ENCODE peak calls at places on chromosomes 3 and 15, in six cellular contexts. One of them, this sample, is unnamed.

GRCh38 chr3:70982274-70982673 is 601.3 kb downstream of the FOXP1 start:
- DNase-seq in adrenal gland: no peak
- DNase-seq in stimulated activated CD4-positive, alpha-beta T cell treated with anti-CD3 and anti-CD28 coated beads, Interleukin-4, amount 100 ng/mL, for 48 hours: no peak
- DNase-seq in SK-N-SH: no peak
- DNase-seq in endodermal cell: no peak
- DNase-seq in activated CD8-positive, alpha-beta memory T cell treated with anti-CD3 and anti-CD28 coated beads, Interleukin-2, amount 50 U/mL, for 48 hours: no peak
- DNase-seq in this sample: no peak

GRCh38 chr3:48186993-48187578 is 1.1 kb downstream of the CDC25A start:
- DNase-seq in endodermal cell: no peak
- DNase-seq in activated CD8-positive, alpha-beta memory T cell treated with anti-CD3 and anti-CD28 coated beads, Interleukin-2, amount 50 U/mL, for 48 hours: no peak
- DNase-seq in adrenal gland: no peak
- DNase-seq in SK-N-SH: no peak
- DNase-seq in stimulated activated CD4-positive, alpha-beta T cell treated with anti-CD3 and anti-CD28 coated beads, Interleukin-4, amount 100 ng/mL, for 48 hours: no peak
- DNase-seq in this sample: no peak

GRCh38 chr15:48984811-48985352 is 21.2 kb upstream of the SHC4 start:
- DNase-seq in SK-N-SH: no peak
- DNase-seq in endodermal cell: no peak
- DNase-seq in activated CD8-positive, alpha-beta memory T cell treated with anti-CD3 and anti-CD28 coated beads, Interleukin-2, amount 50 U/mL, for 48 hours: no peak
- DNase-seq in adrenal gland: no peak
- DNase-seq in stimulated activated CD4-positive, alpha-beta T cell treated with anti-CD3 and anti-CD28 coated beads, Interleukin-4, amount 100 ng/mL, for 48 hours: no peak
- DNase-seq in this sample: no peak

GRCh38 chr3:63791974-63792373 is 27.1 kb upstream of the C3orf49 start:
- DNase-seq in stimulated activated CD4-positive, alpha-beta T cell treated with anti-CD3 and anti-CD28 coated beads, Interleukin-4, amount 100 ng/mL, for 48 hours: no peak
- DNase-seq in adrenal gland: no peak
- DNase-seq in activated CD8-positive, alpha-beta memory T cell treated with anti-CD3 and anti-CD28 coated beads, Interleukin-2, amount 50 U/mL, for 48 hours: no peak
- DNase-seq in endodermal cell: no peak
- DNase-seq in SK-N-SH: no peak
- DNase-seq in this sample: no peak

GRCh38 chr3:187520027-187520945 is 149.9 kb downstream of the SST start:
- DNase-seq in SK-N-SH: no peak
- DNase-seq in activated CD8-positive, alpha-beta memory T cell treated with anti-CD3 and anti-CD28 coated beads, Interleukin-2, amount 50 U/mL, for 48 hours: no peak
- DNase-seq in endodermal cell: no peak
- DNase-seq in stimulated activated CD4-positive, alpha-beta T cell treated with anti-CD3 and anti-CD28 coated beads, Interleukin-4, amount 100 ng/mL, for 48 hours: no peak
- DNase-seq in adrenal gland: no peak
- DNase-seq in this sample: no peak

GRCh38 chr15:71319935-71320334 is 204.7 kb downstream of the THSD4 start:
- DNase-seq in endodermal cell: peak; percentile 2
- DNase-seq in stimulated activated CD4-positive, alpha-beta T cell treated with anti-CD3 and anti-CD28 coated beads, Interleukin-4, amount 100 ng/mL, for 48 hours: no peak
- DNase-seq in adrenal gland: no peak
- DNase-seq in SK-N-SH: no peak
- DNase-seq in activated CD8-positive, alpha-beta memory T cell treated with anti-CD3 and anti-CD28 coated beads, Interleukin-2, amount 50 U/mL, for 48 hours: no peak
- DNase-seq in this sample: no peak

GRCh38 chr3:179046497-179047353 is 24.9 kb downstream of the ZMAT3 start:
- DNase-seq in adrenal gland: no peak
- DNase-seq in SK-N-SH: no peak
- DNase-seq in activated CD8-positive, alpha-beta memory T cell treated with anti-CD3 and anti-CD28 coated beads, Interleukin-2, amount 50 U/mL, for 48 hours: no peak
- DNase-seq in stimulated activated CD4-positive, alpha-beta T cell treated with anti-CD3 and anti-CD28 coated beads, Interleukin-4, amount 100 ng/mL, for 48 hours: no peak
- DNase-seq in endodermal cell: no peak
- DNase-seq in this sample: no peak

GRCh38 chr3:178155521-178155920 is 380.7 kb upstream of the KCNMB2 start:
- DNase-seq in stimulated activated CD4-positive, alpha-beta T cell treated with anti-CD3 and anti-CD28 coated beads, Interleukin-4, amount 100 ng/mL, for 48 hours: no peak
- DNase-seq in endodermal cell: no peak
- DNase-seq in SK-N-SH: no peak
- DNase-seq in adrenal gland: no peak
- DNase-seq in activated CD8-positive, alpha-beta memory T cell treated with anti-CD3 and anti-CD28 coated beads, Interleukin-2, amount 50 U/mL, for 48 hours: no peak
- DNase-seq in this sample: no peak

GRCh38 chr3:48832691-48833090 is 15.0 kb downstream of the PRKAR2A start:
- DNase-seq in stimulated activated CD4-positive, alpha-beta T cell treated with anti-CD3 and anti-CD28 coated beads, Interleukin-4, amount 100 ng/mL, for 48 hours: no peak
- DNase-seq in endodermal cell: no peak
- DNase-seq in activated CD8-positive, alpha-beta memory T cell treated with anti-CD3 and anti-CD28 coated beads, Interleukin-2, amount 50 U/mL, for 48 hours: no peak
- DNase-seq in SK-N-SH: no peak
- DNase-seq in adrenal gland: no peak
- DNase-seq in this sample: no peak

GRCh38 chr15:38134252-38134651 is 118.4 kb upstream of the SPRED1 start:
- DNase-seq in adrenal gland: peak; percentile 46
- DNase-seq in stimulated activated CD4-positive, alpha-beta T cell treated with anti-CD3 and anti-CD28 coated beads, Interleukin-4, amount 100 ng/mL, for 48 hours: no peak
- DNase-seq in endodermal cell: no peak
- DNase-seq in SK-N-SH: no peak
- DNase-seq in activated CD8-positive, alpha-beta memory T cell treated with anti-CD3 and anti-CD28 coated beads, Interleukin-2, amount 50 U/mL, for 48 hours: no peak
- DNase-seq in this sample: no peak

GRCh38 chr3:46359748-46360509 is 6.0 kb downstream of the CCR2 start:
- DNase-seq in SK-N-SH: no peak
- DNase-seq in adrenal gland: no peak
- DNase-seq in activated CD8-positive, alpha-beta memory T cell treated with anti-CD3 and anti-CD28 coated beads, Interleukin-2, amount 50 U/mL, for 48 hours: no peak
- DNase-seq in endodermal cell: no peak
- DNase-seq in stimulated activated CD4-positive, alpha-beta T cell treated with anti-CD3 and anti-CD28 coated beads, Interleukin-4, amount 100 ng/mL, for 48 hours: no peak
- DNase-seq in this sample: no peak

GRCh38 chr15:82197734-82198594 is 64.6 kb downstream of the EFL1 start:
- DNase-seq in SK-N-SH: peak; percentile 64
- DNase-seq in stimulated activated CD4-positive, alpha-beta T cell treated with anti-CD3 and anti-CD28 coated beads, Interleukin-4, amount 100 ng/mL, for 48 hours: peak; percentile 43
- DNase-seq in adrenal gland: peak; percentile 86
- DNase-seq in endodermal cell: peak; percentile 90
- DNase-seq in activated CD8-positive, alpha-beta memory T cell treated with anti-CD3 and anti-CD28 coated beads, Interleukin-2, amount 50 U/mL, for 48 hours: peak; percentile 64
- DNase-seq in this sample: peak; percentile 71

GRCh38 chr3:59115355-59116136 is 65.7 kb upstream of the CFAP20DC start:
- DNase-seq in adrenal gland: no peak
- DNase-seq in activated CD8-positive, alpha-beta memory T cell treated with anti-CD3 and anti-CD28 coated beads, Interleukin-2, amount 50 U/mL, for 48 hours: no peak
- DNase-seq in endodermal cell: no peak
- DNase-seq in stimulated activated CD4-positive, alpha-beta T cell treated with anti-CD3 and anti-CD28 coated beads, Interleukin-4, amount 100 ng/mL, for 48 hours: no peak
- DNase-seq in SK-N-SH: no peak
- DNase-seq in this sample: no peak

GRCh38 chr3:176633511-176633910 is 563.8 kb downstream of the TBL1XR1 start:
- DNase-seq in stimulated activated CD4-positive, alpha-beta T cell treated with anti-CD3 and anti-CD28 coated beads, Interleukin-4, amount 100 ng/mL, for 48 hours: no peak
- DNase-seq in endodermal cell: peak; percentile 76
- DNase-seq in SK-N-SH: no peak
- DNase-seq in adrenal gland: no peak
- DNase-seq in activated CD8-positive, alpha-beta memory T cell treated with anti-CD3 and anti-CD28 coated beads, Interleukin-2, amount 50 U/mL, for 48 hours: no peak
- DNase-seq in this sample: no peak

GRCh38 chr3:8318002-8318649 is 183.5 kb upstream of the LMCD1 start:
- DNase-seq in endodermal cell: no peak
- DNase-seq in adrenal gland: no peak
- DNase-seq in stimulated activated CD4-positive, alpha-beta T cell treated with anti-CD3 and anti-CD28 coated beads, Interleukin-4, amount 100 ng/mL, for 48 hours: no peak
- DNase-seq in activated CD8-positive, alpha-beta memory T cell treated with anti-CD3 and anti-CD28 coated beads, Interleukin-2, amount 50 U/mL, for 48 hours: no peak
- DNase-seq in SK-N-SH: no peak
- DNase-seq in this sample: no peak

GRCh38 chr3:108090066-108090700 is 648 bp downstream of the CD47 start:
- DNase-seq in activated CD8-positive, alpha-beta memory T cell treated with anti-CD3 and anti-CD28 coated beads, Interleukin-2, amount 50 U/mL, for 48 hours: peak; percentile 80
- DNase-seq in endodermal cell: peak; percentile 73
- DNase-seq in adrenal gland: peak; percentile 45
- DNase-seq in SK-N-SH: no peak
- DNase-seq in stimulated activated CD4-positive, alpha-beta T cell treated with anti-CD3 and anti-CD28 coated beads, Interleukin-4, amount 100 ng/mL, for 48 hours: peak; percentile 34
- DNase-seq in this sample: peak; percentile 73

GRCh38 chr3:189776163-189776824 is 145.1 kb downstream of the TP63 start:
- DNase-seq in SK-N-SH: no peak
- DNase-seq in stimulated activated CD4-positive, alpha-beta T cell treated with anti-CD3 and anti-CD28 coated beads, Interleukin-4, amount 100 ng/mL, for 48 hours: no peak
- DNase-seq in endodermal cell: no peak
- DNase-seq in adrenal gland: no peak
- DNase-seq in activated CD8-positive, alpha-beta memory T cell treated with anti-CD3 and anti-CD28 coated beads, Interleukin-2, amount 50 U/mL, for 48 hours: no peak
- DNase-seq in this sample: no peak

GRCh38 chr3:18082551-18083272 is 340.3 kb upstream of the TBC1D5 start:
- DNase-seq in stimulated activated CD4-positive, alpha-beta T cell treated with anti-CD3 and anti-CD28 coated beads, Interleukin-4, amount 100 ng/mL, for 48 hours: no peak
- DNase-seq in activated CD8-positive, alpha-beta memory T cell treated with anti-CD3 and anti-CD28 coated beads, Interleukin-2, amount 50 U/mL, for 48 hours: no peak
- DNase-seq in adrenal gland: no peak
- DNase-seq in SK-N-SH: peak; percentile 30
- DNase-seq in endodermal cell: no peak
- DNase-seq in this sample: no peak

GRCh38 chr3:154122096-154122911 is 1.1 kb downstream of the ARHGEF26 start:
- DNase-seq in adrenal gland: peak; percentile 20
- DNase-seq in endodermal cell: peak; percentile 83
- DNase-seq in stimulated activated CD4-positive, alpha-beta T cell treated with anti-CD3 and anti-CD28 coated beads, Interleukin-4, amount 100 ng/mL, for 48 hours: no peak
- DNase-seq in SK-N-SH: peak; percentile 76
- DNase-seq in activated CD8-positive, alpha-beta memory T cell treated with anti-CD3 and anti-CD28 coated beads, Interleukin-2, amount 50 U/mL, for 48 hours: no peak
- DNase-seq in this sample: no peak

GRCh38 chr3:98021821-98022220 is 13.3 kb downstream of the GABRR3 start:
- DNase-seq in SK-N-SH: no peak
- DNase-seq in stimulated activated CD4-positive, alpha-beta T cell treated with anti-CD3 and anti-CD28 coated beads, Interleukin-4, amount 100 ng/mL, for 48 hours: no peak
- DNase-seq in adrenal gland: no peak
- DNase-seq in activated CD8-positive, alpha-beta memory T cell treated with anti-CD3 and anti-CD28 coated beads, Interleukin-2, amount 50 U/mL, for 48 hours: no peak
- DNase-seq in endodermal cell: no peak
- DNase-seq in this sample: no peak

GRCh38 chr3:49712166-49712565 is 7.3 kb downstream of the AMIGO3 start:
- DNase-seq in adrenal gland: no peak
- DNase-seq in SK-N-SH: no peak
- DNase-seq in activated CD8-positive, alpha-beta memory T cell treated with anti-CD3 and anti-CD28 coated beads, Interleukin-2, amount 50 U/mL, for 48 hours: no peak
- DNase-seq in endodermal cell: no peak
- DNase-seq in stimulated activated CD4-positive, alpha-beta T cell treated with anti-CD3 and anti-CD28 coated beads, Interleukin-4, amount 100 ng/mL, for 48 hours: no peak
- DNase-seq in this sample: no peak

GRCh38 chr15:64030123-64030522 is 16.2 kb downstream of the DAPK2 start:
- DNase-seq in SK-N-SH: no peak
- DNase-seq in activated CD8-positive, alpha-beta memory T cell treated with anti-CD3 and anti-CD28 coated beads, Interleukin-2, amount 50 U/mL, for 48 hours: no peak
- DNase-seq in endodermal cell: no peak
- DNase-seq in stimulated activated CD4-positive, alpha-beta T cell treated with anti-CD3 and anti-CD28 coated beads, Interleukin-4, amount 100 ng/mL, for 48 hours: no peak
- DNase-seq in adrenal gland: no peak
- DNase-seq in this sample: no peak

GRCh38 chr15:70095387-70096214 is 2.1 kb downstream of the TLE3 start:
- DNase-seq in SK-N-SH: peak; percentile 75
- DNase-seq in endodermal cell: peak; percentile 88
- DNase-seq in stimulated activated CD4-positive, alpha-beta T cell treated with anti-CD3 and anti-CD28 coated beads, Interleukin-4, amount 100 ng/mL, for 48 hours: peak; percentile 37
- DNase-seq in adrenal gland: peak; percentile 42
- DNase-seq in activated CD8-positive, alpha-beta memory T cell treated with anti-CD3 and anti-CD28 coated beads, Interleukin-2, amount 50 U/mL, for 48 hours: peak; percentile 77
- DNase-seq in this sample: no peak

GRCh38 chr15:87816811-87817210 is 439.7 kb downstream of the NTRK3 start:
- DNase-seq in stimulated activated CD4-positive, alpha-beta T cell treated with anti-CD3 and anti-CD28 coated beads, Interleukin-4, amount 100 ng/mL, for 48 hours: no peak
- DNase-seq in endodermal cell: no peak
- DNase-seq in activated CD8-positive, alpha-beta memory T cell treated with anti-CD3 and anti-CD28 coated beads, Interleukin-2, amount 50 U/mL, for 48 hours: no peak
- DNase-seq in adrenal gland: no peak
- DNase-seq in SK-N-SH: no peak
- DNase-seq in this sample: peak; percentile 62

GRCh38 chr3:123028233-123028828 is 768 bp upstream of the SEMA5B start:
- DNase-seq in activated CD8-positive, alpha-beta memory T cell treated with anti-CD3 and anti-CD28 coated beads, Interleukin-2, amount 50 U/mL, for 48 hours: peak; percentile 50
- DNase-seq in adrenal gland: peak; percentile 39
- DNase-seq in stimulated activated CD4-positive, alpha-beta T cell treated with anti-CD3 and anti-CD28 coated beads, Interleukin-4, amount 100 ng/mL, for 48 hours: no peak
- DNase-seq in endodermal cell: peak; percentile 79
- DNase-seq in SK-N-SH: peak; percentile 79
- DNase-seq in this sample: peak; percentile 33

GRCh38 chr15:53844634-53845033 is 85.2 kb upstream of the WDR72 start:
- DNase-seq in endodermal cell: no peak
- DNase-seq in activated CD8-positive, alpha-beta memory T cell treated with anti-CD3 and anti-CD28 coated beads, Interleukin-2, amount 50 U/mL, for 48 hours: no peak
- DNase-seq in adrenal gland: no peak
- DNase-seq in SK-N-SH: no peak
- DNase-seq in stimulated activated CD4-positive, alpha-beta T cell treated with anti-CD3 and anti-CD28 coated beads, Interleukin-4, amount 100 ng/mL, for 48 hours: no peak
- DNase-seq in this sample: no peak

GRCh38 chr15:75675579-75676404 is 28.1 kb downstream of the SNX33 start:
- DNase-seq in adrenal gland: no peak
- DNase-seq in endodermal cell: no peak
- DNase-seq in stimulated activated CD4-positive, alpha-beta T cell treated with anti-CD3 and anti-CD28 coated beads, Interleukin-4, amount 100 ng/mL, for 48 hours: no peak
- DNase-seq in activated CD8-positive, alpha-beta memory T cell treated with anti-CD3 and anti-CD28 coated beads, Interleukin-2, amount 50 U/mL, for 48 hours: no peak
- DNase-seq in SK-N-SH: no peak
- DNase-seq in this sample: no peak

GRCh38 chr3:101675709-101676218 is 1.2 kb downstream of the ZBTB11 start:
- DNase-seq in adrenal gland: peak; percentile 61
- DNase-seq in activated CD8-positive, alpha-beta memory T cell treated with anti-CD3 and anti-CD28 coated beads, Interleukin-2, amount 50 U/mL, for 48 hours: no peak
- DNase-seq in endodermal cell: no peak
- DNase-seq in SK-N-SH: peak; percentile 35
- DNase-seq in stimulated activated CD4-positive, alpha-beta T cell treated with anti-CD3 and anti-CD28 coated beads, Interleukin-4, amount 100 ng/mL, for 48 hours: no peak
- DNase-seq in this sample: no peak

GRCh38 chr3:192514754-192515660 is 212.3 kb downstream of the FGF12 start:
- DNase-seq in SK-N-SH: peak; percentile 37
- DNase-seq in stimulated activated CD4-positive, alpha-beta T cell treated with anti-CD3 and anti-CD28 coated beads, Interleukin-4, amount 100 ng/mL, for 48 hours: no peak
- DNase-seq in activated CD8-positive, alpha-beta memory T cell treated with anti-CD3 and anti-CD28 coated beads, Interleukin-2, amount 50 U/mL, for 48 hours: peak; percentile 52
- DNase-seq in endodermal cell: peak; percentile 95
- DNase-seq in adrenal gland: no peak
- DNase-seq in this sample: no peak

GRCh38 chr3:94869059-94869547 is 806.2 kb downstream of the NSUN3 start:
- DNase-seq in SK-N-SH: no peak
- DNase-seq in adrenal gland: no peak
- DNase-seq in stimulated activated CD4-positive, alpha-beta T cell treated with anti-CD3 and anti-CD28 coated beads, Interleukin-4, amount 100 ng/mL, for 48 hours: no peak
- DNase-seq in activated CD8-positive, alpha-beta memory T cell treated with anti-CD3 and anti-CD28 coated beads, Interleukin-2, amount 50 U/mL, for 48 hours: no peak
- DNase-seq in endodermal cell: no peak
- DNase-seq in this sample: no peak

GRCh38 chr3:107753988-107754387 is 231.2 kb downstream of the BBX start:
- DNase-seq in SK-N-SH: no peak
- DNase-seq in endodermal cell: no peak
- DNase-seq in activated CD8-positive, alpha-beta memory T cell treated with anti-CD3 and anti-CD28 coated beads, Interleukin-2, amount 50 U/mL, for 48 hours: no peak
- DNase-seq in stimulated activated CD4-positive, alpha-beta T cell treated with anti-CD3 and anti-CD28 coated beads, Interleukin-4, amount 100 ng/mL, for 48 hours: no peak
- DNase-seq in adrenal gland: no peak
- DNase-seq in this sample: no peak

GRCh38 chr15:32701863-32702262 is 15.9 kb upstream of the GREM1 start:
- DNase-seq in endodermal cell: no peak
- DNase-seq in adrenal gland: no peak
- DNase-seq in activated CD8-positive, alpha-beta memory T cell treated with anti-CD3 and anti-CD28 coated beads, Interleukin-2, amount 50 U/mL, for 48 hours: no peak
- DNase-seq in SK-N-SH: no peak
- DNase-seq in stimulated activated CD4-positive, alpha-beta T cell treated with anti-CD3 and anti-CD28 coated beads, Interleukin-4, amount 100 ng/mL, for 48 hours: no peak
- DNase-seq in this sample: no peak

GRCh38 chr3:184338538-184338945 is 1.1 kb downstream of the FAM131A start:
- DNase-seq in activated CD8-positive, alpha-beta memory T cell treated with anti-CD3 and anti-CD28 coated beads, Interleukin-2, amount 50 U/mL, for 48 hours: no peak
- DNase-seq in adrenal gland: peak; percentile 70
- DNase-seq in endodermal cell: peak; percentile 93
- DNase-seq in SK-N-SH: peak; percentile 97
- DNase-seq in stimulated activated CD4-positive, alpha-beta T cell treated with anti-CD3 and anti-CD28 coated beads, Interleukin-4, amount 100 ng/mL, for 48 hours: no peak
- DNase-seq in this sample: no peak

GRCh38 chr3:108031893-108032292 is 58.9 kb downstream of the CD47 start:
- DNase-seq in adrenal gland: no peak
- DNase-seq in endodermal cell: no peak
- DNase-seq in activated CD8-positive, alpha-beta memory T cell treated with anti-CD3 and anti-CD28 coated beads, Interleukin-2, amount 50 U/mL, for 48 hours: no peak
- DNase-seq in SK-N-SH: no peak
- DNase-seq in stimulated activated CD4-positive, alpha-beta T cell treated with anti-CD3 and anti-CD28 coated beads, Interleukin-4, amount 100 ng/mL, for 48 hours: no peak
- DNase-seq in this sample: no peak

GRCh38 chr3:112047264-112047663 is 12.7 kb downstream of the TMPRSS7 start:
- DNase-seq in activated CD8-positive, alpha-beta memory T cell treated with anti-CD3 and anti-CD28 coated beads, Interleukin-2, amount 50 U/mL, for 48 hours: no peak
- DNase-seq in SK-N-SH: no peak
- DNase-seq in stimulated activated CD4-positive, alpha-beta T cell treated with anti-CD3 and anti-CD28 coated beads, Interleukin-4, amount 100 ng/mL, for 48 hours: no peak
- DNase-seq in endodermal cell: no peak
- DNase-seq in adrenal gland: no peak
- DNase-seq in this sample: no peak

GRCh38 chr15:62639906-62640605 is 402.5 kb upstream of the TPM1 start:
- DNase-seq in endodermal cell: no peak
- DNase-seq in adrenal gland: no peak
- DNase-seq in SK-N-SH: no peak
- DNase-seq in activated CD8-positive, alpha-beta memory T cell treated with anti-CD3 and anti-CD28 coated beads, Interleukin-2, amount 50 U/mL, for 48 hours: no peak
- DNase-seq in stimulated activated CD4-positive, alpha-beta T cell treated with anti-CD3 and anti-CD28 coated beads, Interleukin-4, amount 100 ng/mL, for 48 hours: no peak
- DNase-seq in this sample: no peak

GRCh38 chr3:49172616-49173041 is 1.2 kb downstream of the KLHDC8B start:
- DNase-seq in endodermal cell: no peak
- DNase-seq in stimulated activated CD4-positive, alpha-beta T cell treated with anti-CD3 and anti-CD28 coated beads, Interleukin-4, amount 100 ng/mL, for 48 hours: no peak
- DNase-seq in activated CD8-positive, alpha-beta memory T cell treated with anti-CD3 and anti-CD28 coated beads, Interleukin-2, amount 50 U/mL, for 48 hours: no peak
- DNase-seq in adrenal gland: no peak
- DNase-seq in SK-N-SH: no peak
- DNase-seq in this sample: no peak

This sample was measured in SJSA1.